ENCODE peak calls at places on chromosomes 4 and X, in six cellular contexts. O is endothelial cell; J is CD8-positive, alpha-beta T cell; V is GM13977; K is psoas muscle; B is RWPE1. G is an unnamed sample.

GRCh38 chr4:150816491-150816890 is 198.6 kb downstream of the LRBA start:
- DNase-seq in O (no peak), J (no peak), V (no peak), K (no peak), B (no peak), G (no peak)

GRCh38 chr4:142845293-142846070 is 619 bp downstream of the INPP4B start:
- DNase-seq in O (peak; percentile 35), J (no peak), V (peak; percentile 4), K (peak; percentile 59), B (no peak), G (peak; percentile 16)

GRCh38 chrX:51614353-51614752 is 4.4 kb downstream of the CENPVL3 start:
- DNase-seq in O (no peak), J (no peak), V (peak; percentile 47), K (no peak), B (peak; percentile 13), G (no peak)

GRCh38 chrX:125005863-125006262 is 313.8 kb upstream of the TEX13C start:
- DNase-seq in O (no peak), J (no peak), V (no peak), K (no peak), B (no peak), G (no peak)

GRCh38 chr4:8908206-8908893 is 36.7 kb upstream of the HMX1 start:
- DNase-seq in O (no peak), J (peak; percentile 44), V (no peak), K (peak; percentile 35), B (no peak), G (peak; percentile 8)

GRCh38 chr4:15198070-15198727 is 195.9 kb downstream of the CPEB2 start:
- DNase-seq in O (no peak), J (no peak), V (no peak), K (no peak), B (no peak), G (no peak)

GRCh38 chrX:22987452-22987851 is 12.3 kb upstream of the DDX53 start:
- DNase-seq in O (no peak), J (no peak), V (no peak), K (no peak), B (no peak), G (no peak)

GRCh38 chrX:107707866-107708265 is 67.7 kb downstream of the TSC22D3 start:
- DNase-seq in O (no peak), J (no peak), V (no peak), K (no peak), B (no peak), G (no peak)

GRCh38 chrX:20437678-20438077 is 171.0 kb upstream of the RPS6KA3 start:
- DNase-seq in O (no peak), J (no peak), V (no peak), K (no peak), B (no peak), G (no peak)

GRCh38 chrX:34734383-34734782 is 77.3 kb upstream of the TMEM47 start:
- DNase-seq in O (no peak), J (no peak), V (no peak), K (no peak), B (no peak), G (no peak)

GRCh38 chrX:40146471-40147398 is 49.0 kb upstream of the BCOR start:
- DNase-seq in O (peak; percentile 21), J (no peak), V (peak; percentile 70), K (peak; percentile 62), B (peak; percentile 8), G (no peak)

GRCh38 chr4:172207258-172207657 is 394.1 kb downstream of the GALNTL6 start:
- DNase-seq in O (no peak), J (no peak), V (no peak), K (no peak), B (no peak), G (no peak)

GRCh38 chrX:9923357-9923756 is 43.8 kb upstream of the CLDN34 start:
- DNase-seq in O (no peak), J (no peak), V (no peak), K (no peak), B (no peak), G (no peak)

GRCh38 chrX:11755724-11756123 is 2.3 kb upstream of the MSL3 start:
- DNase-seq in O (no peak), J (no peak), V (no peak), K (no peak), B (no peak), G (no peak)

GRCh38 chr4:181784881-181785280 is 458.3 kb upstream of the TENM3 start:
- DNase-seq in O (no peak), J (no peak), V (no peak), K (no peak), B (no peak), G (no peak)

GRCh38 chrX:17355976-17356375 is 19.0 kb upstream of the NHS start:
- DNase-seq in O (no peak), J (no peak), V (no peak), K (no peak), B (no peak), G (no peak)

GRCh38 chrX:17359500-17359899 is 15.5 kb upstream of the NHS start:
- DNase-seq in O (no peak), J (no peak), V (no peak), K (no peak), B (no peak), G (no peak)

DNA sequence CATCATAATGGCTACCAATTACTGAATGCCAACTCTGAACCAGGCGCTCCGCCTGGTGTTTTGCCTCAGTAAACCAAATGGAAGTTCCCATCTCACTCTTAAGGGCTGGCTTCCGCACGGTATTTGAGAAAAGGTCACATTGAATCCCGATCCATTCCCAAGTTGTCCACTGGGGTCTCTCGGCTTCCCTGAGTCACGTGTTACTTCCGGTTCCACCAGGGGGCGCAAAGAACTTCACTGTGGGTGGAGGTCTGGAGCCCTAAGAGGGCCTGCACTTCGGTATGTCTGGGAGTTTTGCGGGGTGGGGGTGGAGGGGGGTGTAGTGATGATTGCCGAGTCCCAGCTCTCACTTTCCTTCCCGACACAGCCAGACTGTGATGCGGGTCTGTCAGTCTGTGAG is 13.4 kb upstream of the NHS start:
- DNase-seq in O (peak; percentile 20), J (no peak), V (no peak), K (no peak), B (no peak), G (no peak)
- TF ChIP-seq CTCF in O (peak; percentile 55), J (no peak), V (peak; percentile 36), K (no peak), B (no peak), G (peak; percentile 54)

GRCh38 chr4:46930866-46931265 is 21.8 kb upstream of the COX7B2 start:
- DNase-seq in O (no peak), J (no peak), V (no peak), K (no peak), B (no peak), G (no peak)

GRCh38 chr4:46933686-46934085 is 24.6 kb upstream of the COX7B2 start:
- DNase-seq in O (no peak), J (no peak), V (no peak), K (no peak), B (peak; percentile 14), G (no peak)

GRCh38 chr4:46927201-46927600 is 18.2 kb upstream of the COX7B2 start:
- DNase-seq in O (no peak), J (no peak), V (no peak), K (no peak), B (no peak), G (no peak)

GRCh38 chr4:46934731-46935130 is 25.7 kb upstream of the COX7B2 start:
- DNase-seq in O (no peak), J (no peak), V (no peak), K (no peak), B (no peak), G (no peak)

DNA sequence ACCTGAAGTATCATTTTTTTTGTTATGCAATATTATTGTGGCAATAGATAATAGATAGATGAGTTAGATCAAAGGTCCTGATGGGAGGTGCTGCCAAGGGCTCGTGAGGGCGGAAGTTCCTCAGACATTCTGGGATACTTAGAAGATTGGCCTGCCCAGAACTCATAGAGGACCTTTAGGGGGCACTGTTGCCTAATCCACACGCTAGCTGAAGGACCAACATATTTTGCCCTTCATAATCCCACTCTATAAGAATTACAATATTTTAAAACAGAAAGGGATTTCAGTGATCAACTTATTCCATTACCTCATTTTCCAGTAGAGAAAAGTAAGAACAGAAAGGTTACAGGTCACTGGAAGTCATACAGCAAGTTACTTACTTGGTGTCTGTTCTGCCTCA is 22.9 kb upstream of the COX7B2 start:
- DNase-seq in O (peak; percentile 49), J (no peak), V (no peak), K (no peak), B (no peak), G (no peak)
- TF ChIP-seq CTCF in O (peak; percentile 60), J (no peak), V (peak; percentile 74), K (no peak), B (no peak), G (peak; percentile 46)

GRCh38 chrX:119570351-119570835 is 4.0 kb upstream of the UBE2A start:
- DNase-seq in O (no peak), J (no peak), V (no peak), K (no peak), B (no peak), G (no peak)

GRCh38 chrX:119579414-119579813 is 5.1 kb downstream of the UBE2A start:
- DNase-seq in O (no peak), J (no peak), V (no peak), K (no peak), B (no peak), G (no peak)

GRCh38 chrX:119573222-119573621 is 1.1 kb upstream of the UBE2A start:
- DNase-seq in O (no peak), J (no peak), V (no peak), K (no peak), B (no peak), G (no peak)

GRCh38 chrX:119573840-119574393 is 446 bp upstream of the UBE2A start:
- DNase-seq in O (peak; percentile 3), J (no peak), V (peak; percentile 47), K (peak; percentile 53), B (peak; percentile 46), G (no peak)

GRCh38 chrX:119574394-119575266 is at the start of gene UBE2A:
- DNase-seq in O (peak; percentile 81), J (peak; percentile 91), V (peak; percentile 94), K (peak; percentile 95), B (peak; percentile 94), G (peak; percentile 80)
- TF ChIP-seq CTCF in O (peak; percentile 12), J (no peak), V (peak; percentile 14), K (peak; percentile 38), B (peak; percentile 31), G (peak; percentile 34)

GRCh38 chr4:5609265-5610007 is 98.9 kb downstream of the EVC2 start:
- DNase-seq in O (no peak), J (no peak), V (no peak), K (no peak), B (no peak), G (no peak)

GRCh38 chr4:5615496-5616075 is 92.8 kb downstream of the EVC2 start:
- DNase-seq in O (no peak), J (peak; percentile 4), V (no peak), K (no peak), B (no peak), G (no peak)

GRCh38 chr4:5616331-5616950 is 91.9 kb downstream of the EVC2 start:
- DNase-seq in O (no peak), J (no peak), V (no peak), K (no peak), B (no peak), G (no peak)

DNA sequence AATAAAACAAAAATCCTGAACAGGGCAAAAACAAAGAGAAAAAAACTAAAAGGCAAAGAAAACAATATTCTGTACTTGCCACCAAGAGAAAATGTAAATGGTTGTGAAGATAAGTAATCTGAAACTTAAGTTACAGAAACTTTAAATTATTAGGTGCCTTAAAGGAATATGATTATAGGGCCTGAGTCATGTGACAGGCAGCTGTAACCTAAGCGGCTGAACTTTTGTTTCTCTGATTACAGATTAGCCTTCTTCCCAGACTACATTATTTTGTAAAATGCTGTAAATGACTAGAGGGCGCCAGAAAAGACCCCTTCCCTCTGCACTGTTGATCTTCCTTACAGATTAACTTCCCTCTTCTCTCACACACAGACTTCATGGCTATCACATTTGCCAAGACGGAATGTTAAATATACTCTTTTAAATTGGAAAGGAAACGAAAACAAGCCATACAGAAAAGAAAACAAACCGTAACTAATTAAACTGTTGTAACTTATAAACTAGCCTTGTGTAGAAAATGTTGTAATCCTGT is 96.6 kb downstream of the EVC2 start:
- DNase-seq in O (no peak), J (no peak), V (no peak), K (no peak), B (no peak), G (no peak)
- TF ChIP-seq CTCF in O (no peak), J (no peak), V (no peak), K (no peak), B (no peak), G (no peak)

G was measured in progenitor cell of endocrine pancreas.